ENCODE peak calls at places on chromosomes 11 and 22, in four cellular contexts. B is mesendoderm, R is hepatocyte, M is neuronal stem cell. H is an unnamed sample.

GRCh38 chr11:14554959-14555358 is 34.8 kb upstream of the PSMA1 start:
- DNase-seq in B (no peak), R (peak; percentile 51), M (no peak), H (peak; percentile 97)

GRCh38 chr22:49354516-49355205 is 473.0 kb downstream of the BRD1 start:
- DNase-seq in B (peak; percentile 66), R (no peak), M (no peak), H (no peak)

GRCh38 chr11:16469968-16470367 is 113.6 kb upstream of the SOX6 start:
- DNase-seq in B (peak; percentile 71), R (no peak), M (no peak), H (no peak)

GRCh38 chr11:61838921-61839320 is 10.8 kb downstream of the FADS2 start:
- DNase-seq in B (no peak), R (no peak), M (no peak), H (no peak)

GRCh38 chr22:30046716-30047363 is 33.4 kb upstream of the HORMAD2 start:
- DNase-seq in B (no peak), R (no peak), M (no peak), H (no peak)

GRCh38 chr11:133082851-133083488 is 449.3 kb downstream of the OPCML start:
- DNase-seq in B (peak; percentile 74), R (peak; percentile 88), M (peak; percentile 74), H (peak; percentile 62)

GRCh38 chr11:68773521-68774187 is 22.3 kb upstream of the TESMIN start:
- DNase-seq in B (no peak), R (peak; percentile 42), M (no peak), H (no peak)

GRCh38 chr11:69305885-69306540 is 12.1 kb downstream of the MYEOV start:
- DNase-seq in B (no peak), R (no peak), M (no peak), H (no peak)

GRCh38 chr11:118608268-118609214 is 1.1 kb downstream of the PHLDB1 start:
- DNase-seq in B (peak; percentile 17), R (peak; percentile 81), M (no peak), H (peak; percentile 89)

GRCh38 chr11:123525511-123525918 is 95.4 kb downstream of the GRAMD1B start:
- DNase-seq in B (no peak), R (no peak), M (no peak), H (no peak)

GRCh38 chr22:25735657-25736056 is 6.3 kb upstream of the MYO18B start:
- DNase-seq in B (no peak), R (no peak), M (no peak), H (no peak)

GRCh38 chr11:126319374-126319740 is 15.5 kb downstream of the DCPS start:
- DNase-seq in B (no peak), R (no peak), M (no peak), H (no peak)

GRCh38 chr11:103532133-103532788 is 423.0 kb downstream of the DYNC2H1 start:
- DNase-seq in B (peak; percentile 56), R (no peak), M (no peak), H (peak; percentile 78)

GRCh38 chr11:1780700-1781592 is 17.2 kb upstream of the CTSD start:
- DNase-seq in B (no peak), R (no peak), M (no peak), H (no peak)

GRCh38 chr11:3824714-3825472 is 15.9 kb downstream of the RHOG start:
- DNase-seq in B (peak; percentile 95), R (peak; percentile 50), M (no peak), H (peak; percentile 69)

GRCh38 chr11:75802913-75803820 is 11.8 kb upstream of the UVRAG start:
- DNase-seq in B (peak; percentile 74), R (peak; percentile 83), M (peak; percentile 75), H (peak; percentile 77)

GRCh38 chr11:119845756-119846155 is 116.8 kb upstream of the NECTIN1 start:
- DNase-seq in B (no peak), R (no peak), M (no peak), H (no peak)

GRCh38 chr11:71991494-71991893 is 7.2 kb upstream of the IL18BP start:
- DNase-seq in B (no peak), R (no peak), M (no peak), H (no peak)

GRCh38 chr11:61837411-61838005 is 9.4 kb downstream of the FADS2 start:
- DNase-seq in B (no peak), R (no peak), M (no peak), H (no peak)

GRCh38 chr11:62538470-62539237 is 8.0 kb downstream of the AHNAK start:
- DNase-seq in B (no peak), R (no peak), M (no peak), H (no peak)

GRCh38 chr22:17481424-17481823 is 81.9 kb upstream of the SLC25A18 start:
- DNase-seq in B (no peak), R (no peak), M (no peak), H (no peak)

GRCh38 chr22:30305519-30305905 is 16.2 kb upstream of the CASTOR1 start:
- DNase-seq in B (no peak), R (no peak), M (no peak), H (peak; percentile 62)

GRCh38 chr22:19290400-19291217 is 910 bp downstream of the CLTCL1 start:
- DNase-seq in B (no peak), R (no peak), M (no peak), H (no peak)

GRCh38 chr11:69530278-69531070 is 49.0 kb downstream of the LINC01488 start:
- DNase-seq in B (no peak), R (no peak), M (no peak), H (no peak)

GRCh38 chr11:67369801-67370284 is 3.6 kb downstream of the CLCF1 start:
- DNase-seq in B (no peak), R (peak; percentile 71), M (no peak), H (no peak)

GRCh38 chr11:67371549-67372231 is 1.7 kb downstream of the CLCF1 start:
- DNase-seq in B (peak; percentile 80), R (peak; percentile 77), M (no peak), H (peak; percentile 61)

GRCh38 chr11:67371199-67371548 is 2.2 kb downstream of the CLCF1 start:
- DNase-seq in B (no peak), R (no peak), M (no peak), H (no peak)

GRCh38 chr11:67369275-67369674 is 4.1 kb downstream of the CLCF1 start:
- DNase-seq in B (no peak), R (no peak), M (no peak), H (no peak)

GRCh38 chr11:67370351-67371076 is 2.9 kb downstream of the CLCF1 start:
- DNase-seq in B (no peak), R (peak; percentile 84), M (no peak), H (no peak)
- H3K4me1 ChIP-seq in B (peaks cover 12% of the 10 kb centered on the region), R (peaks cover 83% of the 10 kb centered on the region), M (peaks cover 38% of the 10 kb centered on the region), H (peaks cover 7% of the 10 kb centered on the region)

DNA sequence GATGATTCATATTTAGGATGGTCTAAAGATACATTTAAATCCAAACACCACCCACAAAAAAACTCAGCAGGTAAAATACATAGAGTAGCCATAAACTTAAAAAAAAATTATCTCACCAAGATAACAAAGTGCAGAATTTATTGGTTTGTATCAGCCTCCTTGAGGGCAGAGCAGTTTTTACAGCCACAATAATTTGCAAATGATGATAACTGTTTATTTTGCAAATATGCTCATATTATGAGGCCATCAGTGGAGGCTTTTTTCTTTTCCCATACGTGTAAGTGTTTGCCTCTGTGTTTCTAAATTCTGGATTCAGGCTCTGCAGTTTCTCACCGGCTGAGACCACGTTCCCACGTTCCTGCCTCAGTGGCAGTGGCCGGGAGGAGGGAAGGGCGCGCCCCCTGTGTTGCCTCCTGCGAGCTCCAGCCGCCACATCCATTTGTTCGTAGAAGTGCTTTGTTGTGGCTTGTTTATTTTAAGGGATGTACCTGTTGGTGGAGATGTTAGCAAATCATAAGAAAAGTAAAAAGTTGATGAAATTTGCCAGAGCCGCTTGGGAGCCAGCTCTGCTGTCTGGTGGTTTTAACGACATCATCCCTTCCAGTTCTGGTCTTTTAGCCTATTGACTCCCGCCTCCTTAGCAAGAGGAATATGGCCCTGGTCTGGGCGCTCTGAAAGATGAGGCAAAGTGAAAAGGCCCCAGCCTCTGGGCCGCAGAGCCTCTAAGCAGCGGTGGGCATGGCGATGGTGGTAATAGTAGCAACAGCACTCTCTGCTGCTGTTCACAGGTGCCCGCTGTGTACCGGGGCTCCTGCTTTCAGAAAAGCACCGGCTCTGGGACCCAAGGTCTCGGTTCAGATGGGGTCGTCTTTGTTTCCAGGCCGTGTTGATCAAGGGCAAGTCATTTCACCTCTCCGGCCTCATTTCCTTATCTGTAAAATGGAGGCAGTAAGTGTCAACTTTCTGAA is 66.7 kb upstream of the PPARA start:
- DNase-seq in B (no peak), R (no peak), M (no peak), H (no peak)
- H3K27ac ChIP-seq in B (no peak overlapping the region), R (no peak overlapping the region), M (no peak overlapping the region), H (no peak overlapping the region)

GRCh38 chr11:19466314-19466713 is 225.6 kb upstream of the E2F8 start:
- DNase-seq in B (no peak), R (no peak), M (no peak), H (no peak)
- H3K4me3 ChIP-seq in B (no peak overlapping the region), R (no peak overlapping the region), M (no peak overlapping the region), H (no peak overlapping the region)

GRCh38 chr11:134154441-134154840 is 69.3 kb downstream of the NCAPD3 start:
- DNase-seq in B (no peak), R (no peak), M (no peak), H (no peak)

GRCh38 chr11:134151083-134151747 is 72.6 kb downstream of the NCAPD3 start:
- DNase-seq in B (no peak), R (no peak), M (no peak), H (no peak)

GRCh38 chr11:134155456-134155855 is 68.3 kb downstream of the NCAPD3 start:
- DNase-seq in B (no peak), R (no peak), M (no peak), H (no peak)

GRCh38 chr11:134152692-134153091 is 71.1 kb downstream of the NCAPD3 start:
- DNase-seq in B (no peak), R (no peak), M (no peak), H (no peak)

GRCh38 chr11:134153147-134153905 is 70.4 kb downstream of the NCAPD3 start:
- DNase-seq in B (no peak), R (no peak), M (no peak), H (no peak)
- H3K4me1 ChIP-seq in B (no peaks in the 10 kb centered on the region), R (peaks cover 5% of the 10 kb centered on the region), M (no peaks in the 10 kb centered on the region), H (no peaks in the 10 kb centered on the region)

DNA sequence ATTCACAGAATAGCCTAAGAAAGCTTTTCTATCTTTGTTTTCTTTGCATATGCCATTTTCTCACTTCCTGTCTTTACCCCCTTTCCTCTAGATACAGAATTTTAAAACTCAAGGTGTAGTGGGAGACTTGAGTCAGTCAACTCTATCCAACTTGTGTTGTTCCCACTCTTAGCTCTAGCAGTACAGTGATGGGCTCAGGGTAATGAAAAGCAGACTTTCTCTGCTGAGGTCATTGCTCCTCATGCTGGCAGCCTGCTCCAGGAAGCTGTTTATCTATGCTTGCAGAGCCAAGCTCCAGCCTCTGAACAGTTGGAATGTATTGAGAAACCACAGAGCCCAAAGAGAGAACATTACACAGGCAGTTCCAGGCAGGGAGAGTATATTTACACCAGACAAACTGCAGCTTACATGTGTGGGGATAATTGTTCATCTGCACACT is 68.1 kb downstream of the CSTPP1 start:
- DNase-seq in B (no peak), R (peak; percentile 91), M (no peak), H (peak; percentile 98)
- H3K27ac ChIP-seq in B (no peak overlapping the region), R (peak overlapping the region; percentile 70), M (no peak overlapping the region), H (peak overlapping the region; percentile 75)

DNA sequence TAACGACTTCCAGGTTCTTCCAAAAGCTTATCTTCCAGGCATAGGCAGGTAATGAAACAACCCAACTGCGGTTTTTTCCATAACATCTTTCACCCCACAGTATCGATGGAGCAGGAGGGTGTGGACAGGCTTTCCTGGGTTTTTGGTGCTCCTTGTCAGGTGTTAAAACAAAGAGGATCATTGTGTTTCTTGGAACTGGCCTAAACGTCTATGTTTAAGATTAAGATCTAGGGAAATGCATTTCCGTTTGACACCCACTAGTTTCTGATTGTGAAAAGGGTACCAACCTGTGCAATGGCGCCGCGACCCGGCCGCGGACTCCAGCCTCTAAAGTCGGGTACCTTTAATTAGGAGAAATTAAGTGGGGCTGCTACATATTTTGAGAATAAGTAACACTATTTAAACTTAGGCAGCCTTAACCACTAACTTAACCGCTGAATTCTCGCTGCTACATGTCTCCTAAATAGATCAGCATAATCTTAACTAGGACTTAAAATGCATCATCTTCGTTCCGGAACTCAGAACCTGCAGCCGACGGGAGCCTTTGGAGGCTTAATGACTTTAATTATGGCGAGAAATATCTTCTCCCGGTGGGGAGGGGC is 31.5 kb downstream of the C22orf31 start:
- DNase-seq in B (peak; percentile 91), R (no peak), M (peak; percentile 8), H (peak; percentile 36)
- H3K4me3 ChIP-seq in B (no peak overlapping the region), R (peak overlapping the region; percentile 16), M (no peak overlapping the region), H (peak overlapping the region; percentile 28)

H was measured in cardiac muscle cell.